ENCODE peak calls at places on chromosomes 1 and 21, in four cellular contexts. H, X, Z and Y are unnamed samples.

GRCh38 chr1:234114648-234115307 is 210.3 kb downstream of the SLC35F3 start:
- DNase-seq in H (peak; percentile 39), X (peak; percentile 80), Z (peak; percentile 52), Y (peak; percentile 60)

GRCh38 chr1:225318706-225319575 is 108.9 kb downstream of the LBR start:
- DNase-seq in H (peak; percentile 39), X (peak; percentile 83), Z (peak; percentile 14), Y (peak; percentile 75)

GRCh38 chr1:61445269-61445825 is 279.6 kb downstream of the TM2D1 start:
- DNase-seq in H (no peak), X (no peak), Z (no peak), Y (no peak)

GRCh38 chr1:41023279-41023990 is 1.9 kb upstream of the SLFNL1 start:
- DNase-seq in H (no peak), X (peak; percentile 31), Z (peak; percentile 58), Y (peak; percentile 52)

GRCh38 chr21:35565204-35565611 is 495.1 kb downstream of the SETD4 start:
- DNase-seq in H (peak; percentile 4), X (no peak), Z (no peak), Y (peak; percentile 45)

GRCh38 chr1:20891091-20891490 is 104.0 kb upstream of the HP1BP3 start:
- DNase-seq in H (no peak), X (no peak), Z (no peak), Y (no peak)

GRCh38 chr1:68148631-68149030 is 83.7 kb downstream of the WLS start:
- DNase-seq in H (no peak), X (no peak), Z (no peak), Y (peak; percentile 59)

GRCh38 chr1:88890790-88891317 is 513 bp downstream of the GTF2B start:
- DNase-seq in H (no peak), X (peak; percentile 60), Z (no peak), Y (peak; percentile 71)

GRCh38 chr1:110132682-110133081 is 17.6 kb upstream of the SLC6A17 start:
- DNase-seq in H (no peak), X (no peak), Z (no peak), Y (no peak)

GRCh38 chr1:110134050-110134595 is 16.2 kb upstream of the SLC6A17 start:
- DNase-seq in H (no peak), X (no peak), Z (no peak), Y (no peak)

GRCh38 chr1:110130989-110131388 is 18.7 kb downstream of the UBL4B start:
- DNase-seq in H (no peak), X (no peak), Z (no peak), Y (no peak)

GRCh38 chr1:110133436-110133835 is 16.9 kb upstream of the SLC6A17 start:
- DNase-seq in H (no peak), X (no peak), Z (no peak), Y (no peak)

DNA sequence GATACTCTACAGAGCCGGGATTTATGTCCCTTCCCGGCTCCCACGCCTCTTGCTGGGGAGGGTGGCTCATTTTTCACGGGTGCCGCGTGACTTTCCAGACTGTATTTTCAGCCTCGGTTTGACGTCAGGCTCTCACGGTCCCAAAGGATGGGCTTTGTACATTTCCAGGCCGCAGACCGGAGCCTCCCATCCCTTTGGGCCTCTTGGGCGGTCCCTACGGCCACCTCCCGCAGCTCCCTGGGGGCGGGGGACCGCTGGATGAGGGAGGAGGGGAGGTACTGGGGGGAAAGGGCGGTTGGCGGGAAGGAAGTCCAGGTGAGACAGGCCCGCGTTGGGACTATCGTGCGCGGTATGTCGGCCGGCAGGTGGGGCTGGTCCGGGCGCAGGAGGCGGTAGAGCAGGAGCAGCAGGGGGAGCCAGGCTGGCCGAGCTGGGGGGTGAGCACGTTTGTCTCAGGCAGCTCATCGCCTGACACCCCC is 17.9 kb downstream of the UBL4B start:
- DNase-seq in H (no peak), X (peak; percentile 89), Z (no peak), Y (peak; percentile 87)
- TF ChIP-seq CTCF in H (no peak), X (peak; percentile 74), Z (no peak), Y (peak; percentile 77)

GRCh38 chr1:119475866-119476439 is 31.1 kb upstream of the HSD3B1 start:
- DNase-seq in H (peak; percentile 41), X (peak; percentile 95), Z (peak; percentile 75), Y (peak; percentile 96)
- TF ChIP-seq CTCF in H (peak; percentile 73), X (peak; percentile 88), Z (peak; percentile 88), Y (peak; percentile 84)

DNA sequence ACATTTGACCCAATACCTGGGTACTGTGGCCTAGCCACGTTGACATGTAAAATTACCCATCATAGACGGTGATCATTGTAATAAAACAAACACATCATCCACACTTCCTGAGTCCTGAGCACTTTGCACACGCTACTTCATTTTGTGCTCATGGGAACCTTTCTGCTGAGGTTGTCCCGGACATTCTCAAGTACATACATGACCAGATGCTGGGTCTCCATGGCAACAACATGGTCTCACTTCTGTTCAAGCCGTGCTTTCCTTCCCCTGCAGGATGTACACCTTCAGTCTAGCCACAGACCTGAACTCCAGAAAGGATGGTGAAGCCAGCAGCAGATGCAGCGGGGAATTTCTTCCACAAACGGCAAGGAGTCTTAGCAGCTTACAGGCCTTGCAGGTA is 22.7 kb downstream of the UBASH3A start:
- DNase-seq in H (no peak), X (no peak), Z (no peak), Y (no peak)
- TF ChIP-seq CTCF in H (no peak), X (no peak), Z (no peak), Y (no peak)

DNA sequence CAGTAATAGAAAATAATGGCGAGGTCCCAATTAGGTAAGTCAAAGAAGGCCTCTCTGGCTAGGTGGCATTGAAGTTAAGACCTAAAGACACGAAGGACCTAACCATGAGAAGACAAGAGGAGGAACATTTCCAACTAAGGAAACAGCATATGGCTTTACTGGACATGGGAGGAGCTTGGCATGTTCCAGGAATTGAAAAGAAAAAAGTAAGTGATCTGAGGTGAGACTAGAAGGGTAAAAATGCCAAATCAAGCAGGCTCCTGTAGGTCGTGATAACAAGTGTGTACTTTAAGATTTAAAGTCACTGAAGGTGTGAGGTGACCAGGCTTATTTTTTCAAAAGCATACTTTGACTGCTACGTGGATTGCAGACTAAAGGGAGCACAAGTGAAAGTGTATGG is 13.4 kb upstream of the CLCC1 start:
- DNase-seq in H (no peak), X (no peak), Z (no peak), Y (no peak)
- TF ChIP-seq CTCF in H (no peak), X (no peak), Z (no peak), Y (no peak)

GRCh38 chr1:161787355-161787754 is 21.2 kb downstream of the ATF6 start:
- DNase-seq in H (no peak), X (no peak), Z (no peak), Y (no peak)
- TF ChIP-seq CTCF in H (no peak), X (no peak), Z (peak; percentile 11), Y (peak; percentile 38)